ENCODE peak calls at places on chromosomes 3 and 15, in six cellular contexts. One of them, this sample, is unnamed. For H3K27me3, the result is how much of the 10 kb centered on the place peaks cover.

GRCh38 chr3:138082085-138082991 is 33.1 kb downstream of the DZIP1L start:
- DNase-seq in ascending aorta: no peak
- DNase-seq in neural progenitor cell: no peak
- DNase-seq in body of pancreas: no peak
- DNase-seq in SJCRH30: peak
- DNase-seq in astrocyte: peak
- DNase-seq in this sample: no peak

GRCh38 chr3:108598375-108598774 is 8.9 kb downstream of the DZIP3 start:
- DNase-seq in ascending aorta: no peak
- DNase-seq in neural progenitor cell: no peak
- DNase-seq in body of pancreas: no peak
- DNase-seq in SJCRH30: no peak
- DNase-seq in astrocyte: no peak
- DNase-seq in this sample: no peak

GRCh38 chr15:73982251-73982962 is 9.7 kb downstream of the STOML1 start:
- DNase-seq in ascending aorta: peak
- DNase-seq in neural progenitor cell: no peak
- DNase-seq in body of pancreas: peak
- DNase-seq in SJCRH30: peak
- DNase-seq in astrocyte: peak
- DNase-seq in this sample: no peak

GRCh38 chr3:94162700-94163099 is 99.8 kb downstream of the NSUN3 start:
- DNase-seq in ascending aorta: no peak
- DNase-seq in neural progenitor cell: no peak
- DNase-seq in body of pancreas: no peak
- DNase-seq in SJCRH30: peak
- DNase-seq in astrocyte: peak
- DNase-seq in this sample: no peak

GRCh38 chr3:106231086-106231485 is 362.3 kb upstream of the CBLB start:
- DNase-seq in ascending aorta: no peak
- DNase-seq in neural progenitor cell: no peak
- DNase-seq in body of pancreas: no peak
- DNase-seq in SJCRH30: no peak
- DNase-seq in astrocyte: no peak
- DNase-seq in this sample: no peak

GRCh38 chr15:89362203-89363101 is 27.8 kb upstream of the POLG start:
- DNase-seq in ascending aorta: no peak
- DNase-seq in neural progenitor cell: peak
- DNase-seq in body of pancreas: no peak
- DNase-seq in SJCRH30: no peak
- DNase-seq in astrocyte: no peak
- DNase-seq in this sample: peak

GRCh38 chr3:113736548-113737089 is 9.4 kb downstream of the NAA50 start:
- DNase-seq in ascending aorta: no peak
- DNase-seq in neural progenitor cell: peak
- DNase-seq in body of pancreas: no peak
- DNase-seq in SJCRH30: peak
- DNase-seq in astrocyte: peak
- DNase-seq in this sample: peak

GRCh38 chr15:48999314-48999713 is 35.6 kb upstream of the SHC4 start:
- DNase-seq in ascending aorta: no peak
- DNase-seq in neural progenitor cell: no peak
- DNase-seq in body of pancreas: no peak
- DNase-seq in SJCRH30: no peak
- DNase-seq in astrocyte: no peak
- DNase-seq in this sample: no peak

GRCh38 chr3:27209595-27210264 is 159.5 kb downstream of the NEK10 start:
- DNase-seq in ascending aorta: no peak
- DNase-seq in neural progenitor cell: no peak
- DNase-seq in body of pancreas: no peak
- DNase-seq in SJCRH30: no peak
- DNase-seq in astrocyte: no peak
- DNase-seq in this sample: no peak

GRCh38 chr3:32414527-32415202 is 23.0 kb downstream of the CMTM7 start:
- DNase-seq in ascending aorta: peak
- DNase-seq in neural progenitor cell: no peak
- DNase-seq in body of pancreas: peak
- DNase-seq in SJCRH30: no peak
- DNase-seq in astrocyte: peak
- DNase-seq in this sample: no peak

GRCh38 chr3:72238836-72239235 is 453.9 kb upstream of the PROK2 start:
- DNase-seq in ascending aorta: no peak
- DNase-seq in neural progenitor cell: no peak
- DNase-seq in body of pancreas: no peak
- DNase-seq in SJCRH30: no peak
- DNase-seq in astrocyte: no peak
- DNase-seq in this sample: no peak

GRCh38 chr3:47022540-47023161 is 43.2 kb downstream of the NBEAL2 start:
- DNase-seq in ascending aorta: no peak
- DNase-seq in neural progenitor cell: no peak
- DNase-seq in body of pancreas: peak
- DNase-seq in SJCRH30: no peak
- DNase-seq in astrocyte: no peak
- DNase-seq in this sample: no peak

GRCh38 chr3:146396792-146397191 is 72.6 kb downstream of the PLSCR2 start:
- DNase-seq in ascending aorta: no peak
- DNase-seq in neural progenitor cell: no peak
- DNase-seq in body of pancreas: no peak
- DNase-seq in SJCRH30: no peak
- DNase-seq in astrocyte: no peak
- DNase-seq in this sample: no peak

GRCh38 chr3:139129892-139130291 is 85.2 kb upstream of the PRR23C start:
- DNase-seq in ascending aorta: no peak
- DNase-seq in neural progenitor cell: no peak
- DNase-seq in body of pancreas: no peak
- DNase-seq in SJCRH30: no peak
- DNase-seq in astrocyte: no peak
- DNase-seq in this sample: no peak

GRCh38 chr3:77319711-77320110 is 279.8 kb downstream of the ROBO2 start:
- DNase-seq in ascending aorta: no peak
- DNase-seq in neural progenitor cell: peak
- DNase-seq in body of pancreas: no peak
- DNase-seq in SJCRH30: no peak
- DNase-seq in astrocyte: no peak
- DNase-seq in this sample: peak

GRCh38 chr3:146052046-146052790 is 108.8 kb downstream of the PLOD2 start:
- DNase-seq in ascending aorta: no peak
- DNase-seq in neural progenitor cell: no peak
- DNase-seq in body of pancreas: no peak
- DNase-seq in SJCRH30: no peak
- DNase-seq in astrocyte: no peak
- DNase-seq in this sample: no peak

GRCh38 chr15:31020542-31020941 is 29.1 kb upstream of the MTMR10 start:
- DNase-seq in ascending aorta: no peak
- DNase-seq in neural progenitor cell: no peak
- DNase-seq in body of pancreas: no peak
- DNase-seq in SJCRH30: no peak
- DNase-seq in astrocyte: peak
- DNase-seq in this sample: no peak

GRCh38 chr15:40847225-40847961 is 3.5 kb downstream of the SPINT1 start:
- DNase-seq in ascending aorta: peak
- DNase-seq in neural progenitor cell: peak
- DNase-seq in body of pancreas: peak
- DNase-seq in SJCRH30: peak
- DNase-seq in astrocyte: no peak
- DNase-seq in this sample: peak

GRCh38 chr3:47841786-47842349 is 38.9 kb downstream of the DHX30 start:
- DNase-seq in ascending aorta: no peak
- DNase-seq in neural progenitor cell: no peak
- DNase-seq in body of pancreas: no peak
- DNase-seq in SJCRH30: no peak
- DNase-seq in astrocyte: no peak
- DNase-seq in this sample: peak

GRCh38 chr3:49339593-49339946 is 283 bp downstream of the USP4 start:
- DNase-seq in ascending aorta: peak
- DNase-seq in neural progenitor cell: peak
- DNase-seq in body of pancreas: no peak
- DNase-seq in SJCRH30: no peak
- DNase-seq in astrocyte: no peak
- DNase-seq in this sample: peak

GRCh38 chr3:129439381-129439816 is 349 bp downstream of the MBD4 start:
- DNase-seq in ascending aorta: peak
- DNase-seq in neural progenitor cell: peak
- DNase-seq in body of pancreas: peak
- DNase-seq in SJCRH30: peak
- DNase-seq in astrocyte: no peak
- DNase-seq in this sample: peak

GRCh38 chr15:69219690-69220089 is 59.3 kb downstream of the GLCE start:
- DNase-seq in ascending aorta: no peak
- DNase-seq in neural progenitor cell: no peak
- DNase-seq in body of pancreas: no peak
- DNase-seq in SJCRH30: no peak
- DNase-seq in astrocyte: no peak
- DNase-seq in this sample: no peak

GRCh38 chr3:151837057-151837456 is 23.1 kb downstream of the AADAC start:
- DNase-seq in ascending aorta: no peak
- DNase-seq in neural progenitor cell: peak
- DNase-seq in body of pancreas: peak
- DNase-seq in SJCRH30: peak
- DNase-seq in astrocyte: peak
- DNase-seq in this sample: peak

DNA sequence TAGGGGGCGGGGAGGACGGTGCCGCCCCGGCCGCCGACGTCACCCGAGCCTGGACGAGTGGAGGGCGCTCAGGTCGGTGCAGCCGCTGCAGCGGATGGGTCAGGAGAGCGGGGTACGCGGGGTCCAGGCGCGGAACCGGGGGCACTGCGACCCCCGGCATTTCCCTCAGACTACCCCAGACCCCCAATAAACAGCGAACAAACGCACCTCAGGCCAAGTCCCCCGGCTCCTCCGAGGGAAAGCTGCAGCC is 78.9 kb downstream of the IQSEC1 start:
- DNase-seq in ascending aorta: no peak
- DNase-seq in neural progenitor cell: peak
- DNase-seq in body of pancreas: peak
- DNase-seq in SJCRH30: no peak
- DNase-seq in astrocyte: no peak
- DNase-seq in this sample: peak
- H3K4me3 ChIP-seq in ascending aorta: peak
- H3K4me3 ChIP-seq in neural progenitor cell: peak
- H3K4me3 ChIP-seq in body of pancreas: peak
- H3K4me3 ChIP-seq in SJCRH30: no peak
- H3K4me3 ChIP-seq in astrocyte: peak
- H3K4me3 ChIP-seq in this sample: peak

GRCh38 chr3:134896696-134897095 is 101.6 kb downstream of the EPHB1 start:
- DNase-seq in ascending aorta: no peak
- DNase-seq in neural progenitor cell: no peak
- DNase-seq in body of pancreas: no peak
- DNase-seq in SJCRH30: no peak
- DNase-seq in astrocyte: no peak
- DNase-seq in this sample: no peak

GRCh38 chr3:134895181-134895580 is 100.1 kb downstream of the EPHB1 start:
- DNase-seq in ascending aorta: no peak
- DNase-seq in neural progenitor cell: no peak
- DNase-seq in body of pancreas: no peak
- DNase-seq in SJCRH30: no peak
- DNase-seq in astrocyte: no peak
- DNase-seq in this sample: no peak

GRCh38 chr3:134897391-134898131 is 102.5 kb downstream of the EPHB1 start:
- DNase-seq in ascending aorta: no peak
- DNase-seq in neural progenitor cell: no peak
- DNase-seq in body of pancreas: no peak
- DNase-seq in SJCRH30: no peak
- DNase-seq in astrocyte: no peak
- DNase-seq in this sample: no peak

GRCh38 chr3:134896141-134896540 is 101.1 kb downstream of the EPHB1 start:
- DNase-seq in ascending aorta: no peak
- DNase-seq in neural progenitor cell: no peak
- DNase-seq in body of pancreas: no peak
- DNase-seq in SJCRH30: no peak
- DNase-seq in astrocyte: no peak
- DNase-seq in this sample: no peak

GRCh38 chr3:134892317-134892716 is 97.3 kb downstream of the EPHB1 start:
- DNase-seq in ascending aorta: no peak
- DNase-seq in neural progenitor cell: no peak
- DNase-seq in body of pancreas: no peak
- DNase-seq in SJCRH30: no peak
- DNase-seq in astrocyte: no peak
- DNase-seq in this sample: peak
- H3K27me3 ChIP-seq in ascending aorta: under half
- H3K27me3 ChIP-seq in neural progenitor cell: under half
- H3K27me3 ChIP-seq in body of pancreas: under half
- H3K27me3 ChIP-seq in SJCRH30: under half
- H3K27me3 ChIP-seq in astrocyte: under half
- H3K27me3 ChIP-seq in this sample: under half

DNA sequence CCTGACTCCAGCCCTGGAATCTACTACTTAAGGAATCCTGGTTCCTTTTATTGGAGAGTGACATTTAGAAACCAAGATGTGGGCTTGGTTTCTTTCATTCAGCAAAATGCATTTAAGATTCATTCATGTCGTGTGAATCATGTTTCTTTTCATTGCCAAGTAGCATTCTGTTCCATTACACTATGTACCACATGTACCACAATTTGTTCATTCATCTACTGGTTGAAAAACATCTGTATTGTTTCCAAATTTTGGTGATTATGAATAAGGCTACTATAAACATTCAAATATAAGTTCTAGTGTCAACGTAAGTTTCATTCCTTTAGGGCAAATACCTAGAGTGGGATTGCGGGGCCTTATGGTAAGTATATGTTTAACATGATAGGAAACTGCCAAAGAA is 264.2 kb downstream of the VPS13C start:
- DNase-seq in ascending aorta: no peak
- DNase-seq in neural progenitor cell: no peak
- DNase-seq in body of pancreas: no peak
- DNase-seq in SJCRH30: no peak
- DNase-seq in astrocyte: peak
- DNase-seq in this sample: no peak
- H3K4me3 ChIP-seq in ascending aorta: no peak
- H3K4me3 ChIP-seq in neural progenitor cell: no peak
- H3K4me3 ChIP-seq in body of pancreas: no peak
- H3K4me3 ChIP-seq in SJCRH30: no peak
- H3K4me3 ChIP-seq in astrocyte: no peak
- H3K4me3 ChIP-seq in this sample: no peak

GRCh38 chr15:79682285-79682684 is 214.5 kb downstream of the MTHFS start:
- DNase-seq in ascending aorta: no peak
- DNase-seq in neural progenitor cell: no peak
- DNase-seq in body of pancreas: peak
- DNase-seq in SJCRH30: no peak
- DNase-seq in astrocyte: peak
- DNase-seq in this sample: no peak

GRCh38 chr15:79678032-79678701 is 218.6 kb downstream of the MTHFS start:
- DNase-seq in ascending aorta: no peak
- DNase-seq in neural progenitor cell: no peak
- DNase-seq in body of pancreas: no peak
- DNase-seq in SJCRH30: no peak
- DNase-seq in astrocyte: no peak
- DNase-seq in this sample: no peak

GRCh38 chr15:79680721-79681120 is 216.1 kb downstream of the MTHFS start:
- DNase-seq in ascending aorta: no peak
- DNase-seq in neural progenitor cell: peak
- DNase-seq in body of pancreas: no peak
- DNase-seq in SJCRH30: no peak
- DNase-seq in astrocyte: peak
- DNase-seq in this sample: peak

DNA sequence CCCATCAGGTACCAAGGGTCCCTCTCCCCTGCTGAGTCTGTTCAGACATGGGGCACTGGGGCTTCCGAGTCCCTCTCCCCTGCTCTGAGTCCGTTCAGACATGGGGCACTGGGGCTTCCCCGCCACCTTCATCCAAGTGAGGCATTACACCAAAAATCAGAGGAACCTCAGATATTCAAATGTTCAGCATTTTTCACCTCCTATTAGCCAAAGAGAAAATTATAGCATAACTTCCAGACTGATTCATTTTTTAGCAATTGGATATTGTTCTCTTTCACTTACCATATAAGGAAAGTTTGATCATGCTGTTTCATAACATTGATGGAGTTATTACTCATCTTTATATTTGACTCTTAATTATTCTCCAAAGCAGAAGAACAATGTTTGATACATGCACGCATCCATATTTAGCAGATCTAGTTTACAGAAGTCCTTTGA is 213.9 kb downstream of the MTHFS start:
- DNase-seq in ascending aorta: no peak
- DNase-seq in neural progenitor cell: no peak
- DNase-seq in body of pancreas: no peak
- DNase-seq in SJCRH30: no peak
- DNase-seq in astrocyte: peak
- DNase-seq in this sample: no peak
- H3K27me3 ChIP-seq in ascending aorta: under half
- H3K27me3 ChIP-seq in neural progenitor cell: under half
- H3K27me3 ChIP-seq in body of pancreas: under half
- H3K27me3 ChIP-seq in SJCRH30: under half
- H3K27me3 ChIP-seq in astrocyte: under half
- H3K27me3 ChIP-seq in this sample: under half

This sample was measured in H7.